ENCODE peak calls at places on chromosomes 7 and 10, in eight cellular contexts. One of them, this sample, is unnamed.

GRCh38 chr7:31860925-31861324 is 173.9 kb downstream of the PPP1R17 start:
- DNase-seq in foreskin keratinocyte: no peak
- DNase-seq in stomach: no peak
- DNase-seq in cardiac fibroblast: peak
- DNase-seq in brain microvascular endothelial cell: no peak
- DNase-seq in fibroblast of the aortic adventitia: no peak
- DNase-seq in tibial nerve: no peak
- DNase-seq in HFF-Myc: no peak
- DNase-seq in this sample: no peak

GRCh38 chr7:149422065-149422913 is 38.6 kb downstream of the ZNF777 start:
- DNase-seq in foreskin keratinocyte: peak
- DNase-seq in stomach: peak
- DNase-seq in cardiac fibroblast: peak
- DNase-seq in brain microvascular endothelial cell: peak
- DNase-seq in fibroblast of the aortic adventitia: peak
- DNase-seq in tibial nerve: no peak
- DNase-seq in HFF-Myc: peak
- DNase-seq in this sample: peak

GRCh38 chr7:12256025-12256570 is 45.0 kb downstream of the TMEM106B start:
- DNase-seq in foreskin keratinocyte: peak
- DNase-seq in stomach: no peak
- DNase-seq in cardiac fibroblast: peak
- DNase-seq in brain microvascular endothelial cell: peak
- DNase-seq in fibroblast of the aortic adventitia: peak
- DNase-seq in tibial nerve: no peak
- DNase-seq in HFF-Myc: no peak
- DNase-seq in this sample: no peak

GRCh38 chr10:23422003-23422411 is 16.9 kb upstream of the OTUD1 start:
- DNase-seq in foreskin keratinocyte: peak
- DNase-seq in stomach: no peak
- DNase-seq in cardiac fibroblast: no peak
- DNase-seq in brain microvascular endothelial cell: no peak
- DNase-seq in fibroblast of the aortic adventitia: peak
- DNase-seq in tibial nerve: no peak
- DNase-seq in HFF-Myc: no peak
- DNase-seq in this sample: no peak

GRCh38 chr7:44113764-44114354 is 9.5 kb downstream of the POLD2 start:
- DNase-seq in foreskin keratinocyte: no peak
- DNase-seq in stomach: no peak
- DNase-seq in cardiac fibroblast: no peak
- DNase-seq in brain microvascular endothelial cell: no peak
- DNase-seq in fibroblast of the aortic adventitia: no peak
- DNase-seq in tibial nerve: no peak
- DNase-seq in HFF-Myc: no peak
- DNase-seq in this sample: no peak

GRCh38 chr7:134637934-134638719 is 8.5 kb upstream of the BPGM start:
- DNase-seq in foreskin keratinocyte: no peak
- DNase-seq in stomach: no peak
- DNase-seq in cardiac fibroblast: no peak
- DNase-seq in brain microvascular endothelial cell: no peak
- DNase-seq in fibroblast of the aortic adventitia: no peak
- DNase-seq in tibial nerve: no peak
- DNase-seq in HFF-Myc: no peak
- DNase-seq in this sample: no peak

GRCh38 chr10:30820282-30820991 is 190.9 kb upstream of the LYZL2 start:
- DNase-seq in foreskin keratinocyte: no peak
- DNase-seq in stomach: no peak
- DNase-seq in cardiac fibroblast: peak
- DNase-seq in brain microvascular endothelial cell: peak
- DNase-seq in fibroblast of the aortic adventitia: peak
- DNase-seq in tibial nerve: no peak
- DNase-seq in HFF-Myc: peak
- DNase-seq in this sample: no peak

GRCh38 chr7:137717811-137718271 is 128.9 kb downstream of the DGKI start:
- DNase-seq in foreskin keratinocyte: no peak
- DNase-seq in stomach: no peak
- DNase-seq in cardiac fibroblast: peak
- DNase-seq in brain microvascular endothelial cell: peak
- DNase-seq in fibroblast of the aortic adventitia: peak
- DNase-seq in tibial nerve: no peak
- DNase-seq in HFF-Myc: no peak
- DNase-seq in this sample: no peak

GRCh38 chr10:124458874-124459273 is 2.7 kb upstream of the LHPP start:
- DNase-seq in foreskin keratinocyte: no peak
- DNase-seq in stomach: no peak
- DNase-seq in cardiac fibroblast: no peak
- DNase-seq in brain microvascular endothelial cell: no peak
- DNase-seq in fibroblast of the aortic adventitia: no peak
- DNase-seq in tibial nerve: no peak
- DNase-seq in HFF-Myc: no peak
- DNase-seq in this sample: no peak

DNA sequence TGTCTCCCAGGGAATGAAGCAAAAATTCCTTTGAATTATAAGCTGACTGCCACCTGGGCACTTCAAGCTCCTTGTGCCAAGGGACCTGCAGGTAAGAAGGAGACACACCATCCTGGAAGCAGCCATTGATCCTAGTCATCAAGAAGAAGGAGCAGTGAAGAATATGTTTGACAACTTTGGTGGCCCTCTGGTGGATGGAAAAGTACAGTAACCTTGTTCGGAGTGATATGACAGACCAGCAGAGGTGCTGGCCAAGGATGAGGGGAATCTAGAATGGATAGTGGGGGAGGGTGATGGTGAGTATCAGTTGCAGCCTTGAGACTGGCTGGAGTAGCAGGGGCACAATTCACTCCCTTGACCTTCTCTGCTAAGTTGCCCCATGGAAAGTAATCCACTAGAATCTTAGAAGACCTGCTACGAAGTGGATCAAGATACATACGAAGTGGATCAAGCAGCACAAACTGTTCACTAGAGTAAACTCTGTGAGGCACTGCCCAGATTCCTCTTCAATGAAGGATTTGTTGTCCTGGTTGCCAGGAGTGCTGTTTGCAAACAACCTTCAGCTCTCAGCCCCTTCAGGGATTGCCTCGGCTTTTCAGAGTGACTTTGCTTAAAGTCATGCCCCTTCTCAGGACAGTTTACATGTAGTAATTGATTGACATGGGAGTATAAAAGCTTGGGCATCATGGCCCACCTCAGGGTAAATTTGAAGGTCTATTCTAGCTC is 44.8 kb upstream of the ORC5 start:
- DNase-seq in foreskin keratinocyte: no peak
- DNase-seq in stomach: no peak
- DNase-seq in cardiac fibroblast: peak
- DNase-seq in brain microvascular endothelial cell: peak
- DNase-seq in fibroblast of the aortic adventitia: no peak
- DNase-seq in tibial nerve: no peak
- DNase-seq in HFF-Myc: no peak
- DNase-seq in this sample: no peak
- TF ChIP-seq CTCF in foreskin keratinocyte: peak
- TF ChIP-seq CTCF in stomach: no peak
- TF ChIP-seq CTCF in cardiac fibroblast: no peak
- TF ChIP-seq CTCF in brain microvascular endothelial cell: peak
- TF ChIP-seq CTCF in fibroblast of the aortic adventitia: no peak
- TF ChIP-seq CTCF in tibial nerve: no peak
- TF ChIP-seq CTCF in HFF-Myc: peak
- TF ChIP-seq CTCF in this sample: no peak

DNA sequence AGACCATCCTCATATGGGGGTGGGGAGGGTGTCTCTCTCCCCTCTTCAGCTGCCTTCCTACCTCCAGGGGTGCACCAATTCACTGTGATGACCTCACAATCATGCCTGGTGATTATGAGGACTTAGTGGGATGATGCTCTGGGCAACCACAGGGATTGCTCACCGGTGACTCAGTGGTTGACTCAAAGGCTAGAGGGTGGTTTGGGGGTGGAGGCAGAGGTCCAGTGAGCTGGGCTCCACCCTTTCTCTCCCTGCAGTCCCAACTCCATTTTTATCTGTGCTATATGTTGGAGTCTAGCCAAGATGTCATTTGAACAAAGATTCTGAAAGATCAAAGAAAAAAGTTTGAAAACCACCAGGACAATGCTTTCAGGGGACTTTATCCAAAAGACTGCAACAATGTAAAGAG is 286.9 kb downstream of the KCNMA1 start:
- DNase-seq in foreskin keratinocyte: peak
- DNase-seq in stomach: peak
- DNase-seq in cardiac fibroblast: peak
- DNase-seq in brain microvascular endothelial cell: peak
- DNase-seq in fibroblast of the aortic adventitia: peak
- DNase-seq in tibial nerve: peak
- DNase-seq in HFF-Myc: peak
- DNase-seq in this sample: no peak
- TF ChIP-seq CTCF in foreskin keratinocyte: peak
- TF ChIP-seq CTCF in stomach: no peak
- TF ChIP-seq CTCF in cardiac fibroblast: peak
- TF ChIP-seq CTCF in brain microvascular endothelial cell: peak
- TF ChIP-seq CTCF in fibroblast of the aortic adventitia: peak
- TF ChIP-seq CTCF in tibial nerve: no peak
- TF ChIP-seq CTCF in HFF-Myc: no peak
- TF ChIP-seq CTCF in this sample: no peak

DNA sequence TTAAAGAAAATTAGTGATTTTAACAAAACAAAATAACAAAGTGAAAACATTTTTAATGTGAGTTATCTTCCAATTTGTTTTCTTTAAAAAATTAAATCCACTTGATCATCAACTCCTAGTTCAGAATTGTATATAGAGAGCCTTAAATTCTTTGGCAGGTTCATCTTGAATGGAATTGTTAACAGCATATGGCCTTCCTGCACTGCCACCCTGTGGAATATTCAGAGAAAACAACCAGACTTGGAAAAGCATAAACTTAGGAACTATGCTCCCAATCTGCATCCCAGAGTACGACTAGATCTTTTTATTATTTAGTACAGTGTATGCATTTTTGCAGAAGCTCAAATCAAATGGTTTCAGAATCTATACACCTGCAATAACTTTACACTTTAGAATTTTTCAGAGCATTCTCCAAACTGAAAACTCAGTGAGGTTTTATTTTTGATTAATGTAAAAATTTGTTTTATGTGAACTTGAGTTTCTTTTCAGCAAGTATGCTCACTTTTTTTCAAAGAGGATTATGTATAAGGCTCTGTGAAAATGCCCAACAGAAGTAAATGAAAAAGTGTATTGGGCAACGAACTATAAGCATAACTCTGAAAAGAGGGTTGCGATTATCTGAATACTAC is 44.9 kb upstream of the ANK3 start:
- DNase-seq in foreskin keratinocyte: no peak
- DNase-seq in stomach: no peak
- DNase-seq in cardiac fibroblast: peak
- DNase-seq in brain microvascular endothelial cell: peak
- DNase-seq in fibroblast of the aortic adventitia: peak
- DNase-seq in tibial nerve: peak
- DNase-seq in HFF-Myc: peak
- DNase-seq in this sample: no peak
- TF ChIP-seq CTCF in foreskin keratinocyte: peak
- TF ChIP-seq CTCF in stomach: peak
- TF ChIP-seq CTCF in cardiac fibroblast: peak
- TF ChIP-seq CTCF in brain microvascular endothelial cell: peak
- TF ChIP-seq CTCF in fibroblast of the aortic adventitia: peak
- TF ChIP-seq CTCF in tibial nerve: peak
- TF ChIP-seq CTCF in HFF-Myc: peak
- TF ChIP-seq CTCF in this sample: no peak

GRCh38 chr7:120591-120991 is 71.8 kb upstream of the FAM20C start:
- DNase-seq in foreskin keratinocyte: no peak
- DNase-seq in stomach: peak
- DNase-seq in cardiac fibroblast: no peak
- DNase-seq in brain microvascular endothelial cell: no peak
- DNase-seq in fibroblast of the aortic adventitia: no peak
- DNase-seq in tibial nerve: no peak
- DNase-seq in HFF-Myc: no peak
- DNase-seq in this sample: no peak
- TF ChIP-seq CTCF in foreskin keratinocyte: no peak
- TF ChIP-seq CTCF in stomach: no peak
- TF ChIP-seq CTCF in cardiac fibroblast: no peak
- TF ChIP-seq CTCF in brain microvascular endothelial cell: no peak
- TF ChIP-seq CTCF in fibroblast of the aortic adventitia: no peak
- TF ChIP-seq CTCF in tibial nerve: no peak
- TF ChIP-seq CTCF in HFF-Myc: no peak
- TF ChIP-seq CTCF in this sample: no peak

GRCh38 chr7:42385912-42386311 is 148.9 kb upstream of the GLI3 start:
- DNase-seq in foreskin keratinocyte: no peak
- DNase-seq in stomach: no peak
- DNase-seq in cardiac fibroblast: no peak
- DNase-seq in brain microvascular endothelial cell: no peak
- DNase-seq in fibroblast of the aortic adventitia: no peak
- DNase-seq in tibial nerve: no peak
- DNase-seq in HFF-Myc: no peak
- DNase-seq in this sample: no peak
- TF ChIP-seq CTCF in foreskin keratinocyte: peak
- TF ChIP-seq CTCF in stomach: no peak
- TF ChIP-seq CTCF in cardiac fibroblast: peak
- TF ChIP-seq CTCF in brain microvascular endothelial cell: peak
- TF ChIP-seq CTCF in fibroblast of the aortic adventitia: peak
- TF ChIP-seq CTCF in tibial nerve: no peak
- TF ChIP-seq CTCF in HFF-Myc: peak
- TF ChIP-seq CTCF in this sample: no peak